ENCODE peak calls at places on chromosomes 6 and 20, in ten cellular contexts. Y, G, T, X, A, K, C, M, J and I are unnamed samples.

GRCh38 chr6:108565893-108566292 is 5.2 kb downstream of the FOXO3 start:
- DNase-seq in Y (peak), G (no peak), T (no peak), X (peak), A (no peak), K (peak), C (no peak), M (no peak), J (no peak), I (no peak)

GRCh38 chr20:50762435-50763201 is 31.2 kb downstream of the PARD6B start:
- DNase-seq in Y (peak), G (no peak), T (no peak), X (peak), A (peak), K (peak), C (no peak), M (peak), J (no peak), I (no peak)

GRCh38 chr20:14497004-14497403 is 159.6 kb upstream of the FLRT3 start:
- DNase-seq in Y (no peak), G (no peak), T (no peak), X (no peak), A (no peak), K (no peak), C (no peak), M (no peak), J (no peak), I (no peak)

GRCh38 chr6:93454533-93454932 is 35.2 kb upstream of the EPHA7 start:
- DNase-seq in Y (no peak), G (no peak), T (no peak), X (no peak), A (no peak), K (no peak), C (no peak), M (no peak), J (no peak), I (peak)

GRCh38 chr20:17369506-17369905 is 142.7 kb downstream of the PCSK2 start:
- DNase-seq in Y (no peak), G (no peak), T (no peak), X (no peak), A (no peak), K (no peak), C (peak), M (no peak), J (no peak), I (no peak)

GRCh38 chr20:25049261-25050060 is 8.5 kb downstream of the ACSS1 start:
- DNase-seq in Y (no peak), G (no peak), T (no peak), X (no peak), A (no peak), K (no peak), C (no peak), M (no peak), J (no peak), I (no peak)

GRCh38 chr6:72042088-72042487 is 155.7 kb downstream of the RIMS1 start:
- DNase-seq in Y (no peak), G (no peak), T (no peak), X (no peak), A (no peak), K (no peak), C (no peak), M (no peak), J (no peak), I (no peak)

GRCh38 chr20:4401601-4402000 is 320.1 kb upstream of the PRND start:
- DNase-seq in Y (no peak), G (no peak), T (no peak), X (no peak), A (no peak), K (no peak), C (no peak), M (peak), J (no peak), I (no peak)

GRCh38 chr20:56347628-56348305 is 11.0 kb upstream of the FAM210B start:
- DNase-seq in Y (no peak), G (no peak), T (no peak), X (no peak), A (no peak), K (no peak), C (no peak), M (no peak), J (no peak), I (peak)

GRCh38 chr6:138593100-138593877 is 94.0 kb upstream of the NHSL1 start:
- DNase-seq in Y (peak), G (no peak), T (no peak), X (peak), A (peak), K (peak), C (no peak), M (peak), J (peak), I (peak)

GRCh38 chr20:10469599-10469998 is 34.5 kb downstream of the SLX4IP start:
- DNase-seq in Y (peak), G (no peak), T (no peak), X (peak), A (peak), K (peak), C (peak), M (peak), J (peak), I (peak)

GRCh38 chr20:18180815-18181214 is 43.2 kb downstream of the KAT14 start:
- DNase-seq in Y (no peak), G (no peak), T (no peak), X (no peak), A (no peak), K (no peak), C (no peak), M (no peak), J (no peak), I (no peak)

GRCh38 chr6:35044145-35044745 is 96.9 kb downstream of the TCP11 start:
- DNase-seq in Y (no peak), G (no peak), T (no peak), X (no peak), A (no peak), K (no peak), C (peak), M (no peak), J (no peak), I (peak)

GRCh38 chr6:130132286-130132701 is 90.5 kb downstream of the SAMD3 start:
- DNase-seq in Y (no peak), G (no peak), T (peak), X (no peak), A (no peak), K (no peak), C (no peak), M (no peak), J (no peak), I (no peak)

GRCh38 chr20:23122959-23123655 is 37.0 kb upstream of the CD93 start:
- DNase-seq in Y (no peak), G (no peak), T (no peak), X (no peak), A (no peak), K (no peak), C (no peak), M (no peak), J (no peak), I (no peak)

GRCh38 chr20:20820104-20820503 is 107.7 kb upstream of the RALGAPA2 start:
- DNase-seq in Y (peak), G (no peak), T (no peak), X (no peak), A (peak), K (no peak), C (no peak), M (no peak), J (no peak), I (peak)

GRCh38 chr6:32047855-32048766 is 9.9 kb downstream of the CYP21A2 start:
- DNase-seq in Y (peak), G (peak), T (peak), X (no peak), A (peak), K (peak), C (no peak), M (peak), J (no peak), I (peak)

GRCh38 chr20:10060223-10060622 is 25.4 kb downstream of the ANKEF1 start:
- DNase-seq in Y (no peak), G (no peak), T (no peak), X (no peak), A (no peak), K (no peak), C (peak), M (no peak), J (no peak), I (peak)

GRCh38 chr20:61694666-61695065 is 371.0 kb downstream of the TAF4 start:
- DNase-seq in Y (no peak), G (no peak), T (no peak), X (no peak), A (no peak), K (no peak), C (peak), M (no peak), J (no peak), I (no peak)

GRCh38 chr6:71533939-71534379 is 245.3 kb downstream of the OGFRL1 start:
- DNase-seq in Y (peak), G (no peak), T (no peak), X (peak), A (peak), K (no peak), C (peak), M (no peak), J (no peak), I (peak)

GRCh38 chr6:157151989-157152388 is 171.3 kb downstream of the TMEM242 start:
- DNase-seq in Y (peak), G (no peak), T (no peak), X (peak), A (no peak), K (no peak), C (no peak), M (peak), J (no peak), I (no peak)

GRCh38 chr6:35094183-35094582 is 47.0 kb downstream of the TCP11 start:
- DNase-seq in Y (no peak), G (no peak), T (no peak), X (no peak), A (no peak), K (no peak), C (no peak), M (no peak), J (no peak), I (no peak)

GRCh38 chr20:62547364-62547763 is 71.6 kb upstream of the GATA5 start:
- DNase-seq in Y (no peak), G (no peak), T (no peak), X (no peak), A (no peak), K (no peak), C (no peak), M (no peak), J (no peak), I (no peak)

GRCh38 chr6:151905072-151905471 is 97.6 kb downstream of the ESR1 start:
- DNase-seq in Y (no peak), G (no peak), T (no peak), X (no peak), A (no peak), K (no peak), C (no peak), M (no peak), J (no peak), I (no peak)

GRCh38 chr6:50959081-50959641 is 140.5 kb downstream of the TFAP2B start:
- DNase-seq in Y (no peak), G (no peak), T (no peak), X (no peak), A (no peak), K (no peak), C (no peak), M (no peak), J (no peak), I (no peak)

GRCh38 chr20:53948383-53949318 is 121.7 kb downstream of the BCAS1 start:
- DNase-seq in Y (no peak), G (no peak), T (no peak), X (no peak), A (no peak), K (no peak), C (no peak), M (no peak), J (no peak), I (no peak)

GRCh38 chr6:26141378-26141901 is 54.2 kb downstream of the HFE start:
- DNase-seq in Y (no peak), G (no peak), T (no peak), X (no peak), A (no peak), K (no peak), C (no peak), M (no peak), J (no peak), I (no peak)

GRCh38 chr6:155117266-155117665 is 122.2 kb downstream of the TIAM2 start:
- DNase-seq in Y (peak), G (no peak), T (no peak), X (no peak), A (no peak), K (no peak), C (no peak), M (peak), J (peak), I (no peak)

GRCh38 chr20:33576432-33576883 is 85.7 kb upstream of the C20orf144 start:
- DNase-seq in Y (no peak), G (no peak), T (no peak), X (no peak), A (peak), K (no peak), C (no peak), M (no peak), J (no peak), I (peak)

GRCh38 chr20:58853976-58854637 is 1.6 kb downstream of the GNAS start:
- DNase-seq in Y (no peak), G (no peak), T (no peak), X (no peak), A (no peak), K (no peak), C (no peak), M (no peak), J (no peak), I (no peak)

GRCh38 chr6:816510-817084 is 123.7 kb upstream of the EXOC2 start:
- DNase-seq in Y (no peak), G (no peak), T (no peak), X (no peak), A (no peak), K (no peak), C (no peak), M (no peak), J (no peak), I (no peak)

GRCh38 chr6:80457044-80457933 is 350.8 kb downstream of the BCKDHB start:
- DNase-seq in Y (peak), G (no peak), T (no peak), X (peak), A (peak), K (peak), C (no peak), M (peak), J (no peak), I (no peak)